ENCODE peak calls at places on chromosomes 1 and 21, in four cellular contexts. O, V, Q and L are unnamed samples.

GRCh38 chr1:110508038-110508437 is 10.9 kb downstream of the KCNA10 start:
- DNase-seq in Q (peak), V (no peak), O (no peak), L (peak)

GRCh38 chr1:155175927-155176371 is 2.3 kb downstream of the TRIM46 start:
- DNase-seq in O (no peak), Q (no peak), V (no peak), L (no peak)

GRCh38 chr1:29500041-29500440 is 263.7 kb downstream of the PTPRU start:
- DNase-seq in V (no peak), O (no peak), Q (no peak), L (no peak)

GRCh38 chr1:198024782-198025181 is 107.6 kb downstream of the LHX9 start:
- DNase-seq in O (no peak), Q (no peak), V (no peak), L (peak)

GRCh38 chr1:227560814-227561213 is 2.5 kb upstream of the ZNF678 start:
- DNase-seq in V (no peak), O (no peak), Q (peak), L (no peak)

GRCh38 chr1:8373547-8374270 is 55.8 kb downstream of the SLC45A1 start:
- DNase-seq in Q (peak), O (no peak), V (no peak), L (peak)

GRCh38 chr1:225848044-225848955 is 33.9 kb downstream of the TMEM63A start:
- DNase-seq in O (no peak), V (peak), Q (peak), L (no peak)

GRCh38 chr21:38769253-38769780 is 36.4 kb upstream of the ETS2 start:
- DNase-seq in Q (no peak), O (no peak), V (no peak), L (peak)